ENCODE peak calls at places on chromosomes 3 and 15, in ten cellular contexts. F is activated CD8-positive, alpha-beta memory T cell treated with anti-CD3 and anti-CD28 coated beads for 48 hours; L is progenitor cell of endocrine pancreas; O is GM23248; T is lower lobe of right lung; D is NCI-H2081; G is activated T-cell treated with anti-CD3 and anti-CD28 coated beads for 24 hours; U is Caki2; C is MCF 10A; H is anterior cingulate cortex. S is an unnamed sample.

GRCh38 chr15:83733206-83733605 is 79.3 kb downstream of the ADAMTSL3 start:
- DNase-seq in F (no peak), L (no peak), O (peak), T (no peak), D (no peak), G (no peak), U (peak), C (peak), H (no peak), S (no peak)

GRCh38 chr15:68389936-68390790 is 41.8 kb downstream of the ITGA11 start:
- DNase-seq in F (no peak), L (no peak), O (peak), T (no peak), D (no peak), G (no peak), U (no peak), C (peak), H (no peak), S (no peak)

GRCh38 chr15:26739791-26740190 is 33.1 kb downstream of the GABRB3 start:
- DNase-seq in F (no peak), L (no peak), O (no peak), T (no peak), D (no peak), G (no peak), U (no peak), C (no peak), H (no peak), S (no peak)

GRCh38 chr3:174651951-174652350 is 207.2 kb upstream of the NAALADL2 start:
- DNase-seq in F (no peak), L (no peak), O (no peak), T (no peak), D (no peak), G (no peak), U (no peak), C (no peak), H (peak), S (no peak)

GRCh38 chr3:178802993-178803693 is 266.9 kb downstream of the KCNMB2 start:
- DNase-seq in F (no peak), L (no peak), O (peak), T (no peak), D (peak), G (no peak), U (no peak), C (peak), H (no peak), S (peak)

GRCh38 chr15:62469874-62470688 is 305.0 kb upstream of the C2CD4B start:
- DNase-seq in F (no peak), L (no peak), O (peak), T (no peak), D (no peak), G (no peak), U (no peak), C (no peak), H (peak), S (peak)

GRCh38 chr3:156323466-156323865 is 203.1 kb downstream of the KCNAB1 start:
- DNase-seq in F (no peak), L (no peak), O (no peak), T (no peak), D (no peak), G (no peak), U (no peak), C (peak), H (no peak), S (peak)

GRCh38 chr15:41207687-41208448 is 22.7 kb downstream of the EXD1 start:
- DNase-seq in F (no peak), L (no peak), O (peak), T (no peak), D (no peak), G (no peak), U (peak), C (peak), H (no peak), S (no peak)

GRCh38 chr15:40859206-40859851 is 14.7 kb downstream of the RHOV start:
- DNase-seq in F (peak), L (peak), O (peak), T (peak), D (peak), G (peak), U (peak), C (peak), H (no peak), S (peak)

GRCh38 chr3:30747771-30748281 is 141.4 kb downstream of the TGFBR2 start:
- DNase-seq in F (no peak), L (no peak), O (peak), T (no peak), D (no peak), G (no peak), U (peak), C (peak), H (no peak), S (peak)

GRCh38 chr15:69885182-69886041 is 212.3 kb downstream of the TLE3 start:
- DNase-seq in F (no peak), L (no peak), O (no peak), T (no peak), D (no peak), G (no peak), U (no peak), C (no peak), H (peak), S (no peak)

GRCh38 chr15:90291679-90292356 is 26.3 kb downstream of the NGRN start:
- DNase-seq in F (no peak), L (no peak), O (peak), T (peak), D (peak), G (no peak), U (peak), C (peak), H (no peak), S (no peak)

GRCh38 chr15:74653426-74654082 is 37.9 kb downstream of the CLK3 start:
- DNase-seq in F (no peak), L (no peak), O (peak), T (no peak), D (no peak), G (no peak), U (peak), C (peak), H (no peak), S (peak)

GRCh38 chr15:38660726-38661125 is 96.1 kb upstream of the RASGRP1 start:
- DNase-seq in F (no peak), L (no peak), O (no peak), T (no peak), D (no peak), G (no peak), U (no peak), C (no peak), H (no peak), S (no peak)

GRCh38 chr3:186095584-186096061 is 13.3 kb downstream of the ETV5 start:
- DNase-seq in F (no peak), L (no peak), O (no peak), T (peak), D (no peak), G (no peak), U (no peak), C (no peak), H (no peak), S (no peak)

GRCh38 chr3:46952813-46953212 is 23.7 kb downstream of the CCDC12 start:
- DNase-seq in F (no peak), L (no peak), O (no peak), T (no peak), D (no peak), G (no peak), U (no peak), C (no peak), H (no peak), S (no peak)

GRCh38 chr15:66294932-66295235 is 1.5 kb downstream of the DIS3L start:
- DNase-seq in F (no peak), L (no peak), O (peak), T (no peak), D (no peak), G (no peak), U (no peak), C (peak), H (no peak), S (peak)

GRCh38 chr3:183909030-183909600 is 24.4 kb upstream of the PARL start:
- DNase-seq in F (no peak), L (no peak), O (no peak), T (no peak), D (no peak), G (no peak), U (no peak), C (no peak), H (no peak), S (no peak)

GRCh38 chr15:26736502-26737248 is 36.2 kb downstream of the GABRB3 start:
- DNase-seq in F (no peak), L (no peak), O (no peak), T (no peak), D (no peak), G (no peak), U (no peak), C (no peak), H (no peak), S (no peak)

GRCh38 chr15:57496946-57497944 is 94.5 kb upstream of the MYZAP start:
- DNase-seq in F (no peak), L (no peak), O (no peak), T (peak), D (peak), G (no peak), U (no peak), C (no peak), H (no peak), S (no peak)

GRCh38 chr3:71103430-71103881 is 480.1 kb downstream of the FOXP1 start:
- DNase-seq in F (no peak), L (no peak), O (peak), T (peak), D (peak), G (no peak), U (peak), C (peak), H (no peak), S (peak)

GRCh38 chr3:94311651-94312050 is 248.8 kb downstream of the NSUN3 start:
- DNase-seq in F (no peak), L (no peak), O (no peak), T (no peak), D (no peak), G (no peak), U (no peak), C (no peak), H (no peak), S (no peak)

GRCh38 chr15:52308446-52309153 is 13.0 kb upstream of the MYO5C start:
- DNase-seq in F (no peak), L (no peak), O (no peak), T (no peak), D (no peak), G (no peak), U (no peak), C (no peak), H (no peak), S (no peak)

GRCh38 chr3:25663324-25664065 is 1.2 kb downstream of the TOP2B start:
- DNase-seq in F (no peak), L (no peak), O (peak), T (no peak), D (no peak), G (peak), U (peak), C (peak), H (no peak), S (peak)

GRCh38 chr3:40690696-40691597 is 166.2 kb downstream of the ZNF621 start:
- DNase-seq in F (no peak), L (no peak), O (no peak), T (peak), D (no peak), G (no peak), U (peak), C (peak), H (peak), S (no peak)

GRCh38 chr3:183478501-183478900 is 50.1 kb upstream of the MCF2L2 start:
- DNase-seq in F (no peak), L (no peak), O (no peak), T (no peak), D (peak), G (no peak), U (no peak), C (no peak), H (no peak), S (no peak)

GRCh38 chr3:183626877-183627594 is 8.4 kb upstream of the KLHL24 start:
- DNase-seq in F (no peak), L (no peak), O (no peak), T (peak), D (no peak), G (no peak), U (no peak), C (no peak), H (no peak), S (peak)

GRCh38 chr3:189123595-189124387 is 48.0 kb upstream of the TPRG1 start:
- DNase-seq in F (no peak), L (no peak), O (no peak), T (no peak), D (no peak), G (no peak), U (no peak), C (no peak), H (no peak), S (no peak)

GRCh38 chr15:41396111-41396510 is 6.2 kb downstream of the NDUFAF1 start:
- DNase-seq in F (no peak), L (no peak), O (no peak), T (no peak), D (no peak), G (no peak), U (no peak), C (no peak), H (no peak), S (no peak)

GRCh38 chr15:82849556-82850241 is 40.3 kb downstream of the WHAMM start:
- DNase-seq in F (no peak), L (peak), O (peak), T (peak), D (peak), G (peak), U (peak), C (peak), H (no peak), S (peak)

GRCh38 chr15:45499426-45499825 is 23.1 kb downstream of the SLC30A4 start:
- DNase-seq in F (no peak), L (no peak), O (peak), T (no peak), D (no peak), G (no peak), U (no peak), C (no peak), H (no peak), S (peak)

GRCh38 chr3:163605915-163606314 is 1472.4 kb downstream of the SI start:
- DNase-seq in F (no peak), L (no peak), O (no peak), T (no peak), D (no peak), G (no peak), U (no peak), C (peak), H (no peak), S (no peak)

GRCh38 chr3:4983739-4984510 is 4.7 kb downstream of the BHLHE40 start:
- DNase-seq in F (peak), L (no peak), O (peak), T (no peak), D (no peak), G (peak), U (peak), C (peak), H (peak), S (peak)

GRCh38 chr3:138202945-138203701 is 16.0 kb downstream of the ARMC8 start:
- DNase-seq in F (no peak), L (no peak), O (no peak), T (no peak), D (no peak), G (no peak), U (no peak), C (no peak), H (no peak), S (no peak)

GRCh38 chr3:40597441-40597840 is 72.7 kb downstream of the ZNF621 start:
- DNase-seq in F (no peak), L (no peak), O (peak), T (no peak), D (no peak), G (no peak), U (no peak), C (peak), H (no peak), S (no peak)

S was measured in adipocyte.